ENCODE peak calls at places on chromosome 18, in ten cellular contexts. One of them, this sample, is unnamed.

GRCh38 chr18:68623342-68623741 is 91.6 kb downstream of the TMX3 start:
- DNase-seq in AG08396: peak; percentile 62
- DNase-seq in PC-3: peak; percentile 78
- DNase-seq in stimulated activated naive CD4-positive, alpha-beta T cell: peak; percentile 1
- DNase-seq in kidney: no peak
- DNase-seq in T-cell: no peak
- DNase-seq in globus pallidus: peak; percentile 73
- DNase-seq in SIG-M5: no peak
- DNase-seq in effector CD8-positive, alpha-beta T cell: no peak
- DNase-seq in NCI-H510A: peak; percentile 1
- DNase-seq in this sample: peak; percentile 50

GRCh38 chr18:40485318-40485717 is 1469.7 kb upstream of the PIK3C3 start:
- DNase-seq in AG08396: no peak
- DNase-seq in PC-3: no peak
- DNase-seq in stimulated activated naive CD4-positive, alpha-beta T cell: no peak
- DNase-seq in kidney: no peak
- DNase-seq in T-cell: no peak
- DNase-seq in globus pallidus: no peak
- DNase-seq in SIG-M5: no peak
- DNase-seq in effector CD8-positive, alpha-beta T cell: no peak
- DNase-seq in NCI-H510A: no peak
- DNase-seq in this sample: no peak

GRCh38 chr18:9506046-9506792 is 30.9 kb downstream of the RALBP1 start:
- DNase-seq in AG08396: no peak
- DNase-seq in PC-3: peak; percentile 79
- DNase-seq in stimulated activated naive CD4-positive, alpha-beta T cell: no peak
- DNase-seq in kidney: no peak
- DNase-seq in T-cell: no peak
- DNase-seq in globus pallidus: no peak
- DNase-seq in SIG-M5: no peak
- DNase-seq in effector CD8-positive, alpha-beta T cell: no peak
- DNase-seq in NCI-H510A: peak; percentile 20
- DNase-seq in this sample: no peak

GRCh38 chr18:79470547-79470946 is 74.8 kb downstream of the NFATC1 start:
- DNase-seq in AG08396: no peak
- DNase-seq in PC-3: no peak
- DNase-seq in stimulated activated naive CD4-positive, alpha-beta T cell: no peak
- DNase-seq in kidney: no peak
- DNase-seq in T-cell: no peak
- DNase-seq in globus pallidus: no peak
- DNase-seq in SIG-M5: no peak
- DNase-seq in effector CD8-positive, alpha-beta T cell: no peak
- DNase-seq in NCI-H510A: no peak
- DNase-seq in this sample: no peak

GRCh38 chr18:69102959-69103358 is 297.7 kb upstream of the DOK6 start:
- DNase-seq in AG08396: peak; percentile 9
- DNase-seq in PC-3: no peak
- DNase-seq in stimulated activated naive CD4-positive, alpha-beta T cell: no peak
- DNase-seq in kidney: no peak
- DNase-seq in T-cell: no peak
- DNase-seq in globus pallidus: no peak
- DNase-seq in SIG-M5: no peak
- DNase-seq in effector CD8-positive, alpha-beta T cell: no peak
- DNase-seq in NCI-H510A: no peak
- DNase-seq in this sample: no peak

GRCh38 chr18:3873698-3874495 is 423.9 kb downstream of the TGIF1 start:
- DNase-seq in AG08396: no peak
- DNase-seq in PC-3: no peak
- DNase-seq in stimulated activated naive CD4-positive, alpha-beta T cell: no peak
- DNase-seq in kidney: no peak
- DNase-seq in T-cell: no peak
- DNase-seq in globus pallidus: no peak
- DNase-seq in SIG-M5: no peak
- DNase-seq in effector CD8-positive, alpha-beta T cell: no peak
- DNase-seq in NCI-H510A: no peak
- DNase-seq in this sample: no peak

GRCh38 chr18:46335551-46336059 is 231.4 kb downstream of the HAUS1 start:
- DNase-seq in AG08396: no peak
- DNase-seq in PC-3: no peak
- DNase-seq in stimulated activated naive CD4-positive, alpha-beta T cell: no peak
- DNase-seq in kidney: no peak
- DNase-seq in T-cell: no peak
- DNase-seq in globus pallidus: no peak
- DNase-seq in SIG-M5: no peak
- DNase-seq in effector CD8-positive, alpha-beta T cell: no peak
- DNase-seq in NCI-H510A: no peak
- DNase-seq in this sample: no peak

GRCh38 chr18:22311301-22311700 is 106.4 kb downstream of the CTAGE1 start:
- DNase-seq in AG08396: no peak
- DNase-seq in PC-3: peak; percentile 53
- DNase-seq in stimulated activated naive CD4-positive, alpha-beta T cell: no peak
- DNase-seq in kidney: no peak
- DNase-seq in T-cell: no peak
- DNase-seq in globus pallidus: no peak
- DNase-seq in SIG-M5: no peak
- DNase-seq in effector CD8-positive, alpha-beta T cell: no peak
- DNase-seq in NCI-H510A: no peak
- DNase-seq in this sample: no peak

GRCh38 chr18:6874316-6874715 is 144.8 kb downstream of the ARHGAP28 start:
- DNase-seq in AG08396: no peak
- DNase-seq in PC-3: peak; percentile 44
- DNase-seq in stimulated activated naive CD4-positive, alpha-beta T cell: no peak
- DNase-seq in kidney: no peak
- DNase-seq in T-cell: no peak
- DNase-seq in globus pallidus: no peak
- DNase-seq in SIG-M5: no peak
- DNase-seq in effector CD8-positive, alpha-beta T cell: no peak
- DNase-seq in NCI-H510A: no peak
- DNase-seq in this sample: no peak

GRCh38 chr18:29351171-29351570 is 1174.2 kb upstream of the CDH2 start:
- DNase-seq in AG08396: no peak
- DNase-seq in PC-3: no peak
- DNase-seq in stimulated activated naive CD4-positive, alpha-beta T cell: no peak
- DNase-seq in kidney: no peak
- DNase-seq in T-cell: no peak
- DNase-seq in globus pallidus: no peak
- DNase-seq in SIG-M5: no peak
- DNase-seq in effector CD8-positive, alpha-beta T cell: no peak
- DNase-seq in NCI-H510A: no peak
- DNase-seq in this sample: no peak

GRCh38 chr18:76457475-76457874 is 37.6 kb downstream of the ZNF516 start:
- DNase-seq in AG08396: no peak
- DNase-seq in PC-3: no peak
- DNase-seq in stimulated activated naive CD4-positive, alpha-beta T cell: no peak
- DNase-seq in kidney: no peak
- DNase-seq in T-cell: no peak
- DNase-seq in globus pallidus: no peak
- DNase-seq in SIG-M5: no peak
- DNase-seq in effector CD8-positive, alpha-beta T cell: no peak
- DNase-seq in NCI-H510A: no peak
- DNase-seq in this sample: no peak

GRCh38 chr18:46628206-46628605 is 28.8 kb downstream of the LOXHD1 start:
- DNase-seq in AG08396: no peak
- DNase-seq in PC-3: no peak
- DNase-seq in stimulated activated naive CD4-positive, alpha-beta T cell: no peak
- DNase-seq in kidney: no peak
- DNase-seq in T-cell: no peak
- DNase-seq in globus pallidus: no peak
- DNase-seq in SIG-M5: no peak
- DNase-seq in effector CD8-positive, alpha-beta T cell: no peak
- DNase-seq in NCI-H510A: no peak
- DNase-seq in this sample: no peak

GRCh38 chr18:58341913-58342312 is 287.0 kb downstream of the ALPK2 start:
- DNase-seq in AG08396: no peak
- DNase-seq in PC-3: no peak
- DNase-seq in stimulated activated naive CD4-positive, alpha-beta T cell: no peak
- DNase-seq in kidney: no peak
- DNase-seq in T-cell: no peak
- DNase-seq in globus pallidus: no peak
- DNase-seq in SIG-M5: no peak
- DNase-seq in effector CD8-positive, alpha-beta T cell: no peak
- DNase-seq in NCI-H510A: no peak
- DNase-seq in this sample: no peak

GRCh38 chr18:55272510-55273243 is 313.4 kb upstream of the CCDC68 start:
- DNase-seq in AG08396: peak; percentile 28
- DNase-seq in PC-3: no peak
- DNase-seq in stimulated activated naive CD4-positive, alpha-beta T cell: no peak
- DNase-seq in kidney: no peak
- DNase-seq in T-cell: no peak
- DNase-seq in globus pallidus: peak; percentile 40
- DNase-seq in SIG-M5: no peak
- DNase-seq in effector CD8-positive, alpha-beta T cell: no peak
- DNase-seq in NCI-H510A: no peak
- DNase-seq in this sample: no peak

GRCh38 chr18:72999971-73000607 is 132.3 kb upstream of the NETO1 start:
- DNase-seq in AG08396: no peak
- DNase-seq in PC-3: peak; percentile 89
- DNase-seq in stimulated activated naive CD4-positive, alpha-beta T cell: no peak
- DNase-seq in kidney: no peak
- DNase-seq in T-cell: no peak
- DNase-seq in globus pallidus: no peak
- DNase-seq in SIG-M5: no peak
- DNase-seq in effector CD8-positive, alpha-beta T cell: no peak
- DNase-seq in NCI-H510A: no peak
- DNase-seq in this sample: no peak

GRCh38 chr18:48806551-48807261 is 144.1 kb downstream of the SMAD7 start:
- DNase-seq in AG08396: no peak
- DNase-seq in PC-3: no peak
- DNase-seq in stimulated activated naive CD4-positive, alpha-beta T cell: no peak
- DNase-seq in kidney: no peak
- DNase-seq in T-cell: peak; percentile 35
- DNase-seq in globus pallidus: no peak
- DNase-seq in SIG-M5: no peak
- DNase-seq in effector CD8-positive, alpha-beta T cell: no peak
- DNase-seq in NCI-H510A: no peak
- DNase-seq in this sample: no peak

GRCh38 chr18:10726198-10727068 is 200.6 kb downstream of the NAPG start:
- DNase-seq in AG08396: no peak
- DNase-seq in PC-3: no peak
- DNase-seq in stimulated activated naive CD4-positive, alpha-beta T cell: no peak
- DNase-seq in kidney: peak; percentile 76
- DNase-seq in T-cell: no peak
- DNase-seq in globus pallidus: no peak
- DNase-seq in SIG-M5: no peak
- DNase-seq in effector CD8-positive, alpha-beta T cell: no peak
- DNase-seq in NCI-H510A: no peak
- DNase-seq in this sample: no peak

GRCh38 chr18:10971717-10972116 is 177.7 kb downstream of the PIEZO2 start:
- DNase-seq in AG08396: no peak
- DNase-seq in PC-3: no peak
- DNase-seq in stimulated activated naive CD4-positive, alpha-beta T cell: no peak
- DNase-seq in kidney: no peak
- DNase-seq in T-cell: no peak
- DNase-seq in globus pallidus: no peak
- DNase-seq in SIG-M5: no peak
- DNase-seq in effector CD8-positive, alpha-beta T cell: no peak
- DNase-seq in NCI-H510A: no peak
- DNase-seq in this sample: no peak

GRCh38 chr18:79496978-79497637 is 101.4 kb downstream of the NFATC1 start:
- DNase-seq in AG08396: no peak
- DNase-seq in PC-3: no peak
- DNase-seq in stimulated activated naive CD4-positive, alpha-beta T cell: no peak
- DNase-seq in kidney: peak; percentile 87
- DNase-seq in T-cell: no peak
- DNase-seq in globus pallidus: peak; percentile 56
- DNase-seq in SIG-M5: no peak
- DNase-seq in effector CD8-positive, alpha-beta T cell: no peak
- DNase-seq in NCI-H510A: no peak
- DNase-seq in this sample: no peak

GRCh38 chr18:59231157-59231556 is 11.2 kb downstream of the GRP start:
- DNase-seq in AG08396: no peak
- DNase-seq in PC-3: no peak
- DNase-seq in stimulated activated naive CD4-positive, alpha-beta T cell: no peak
- DNase-seq in kidney: no peak
- DNase-seq in T-cell: no peak
- DNase-seq in globus pallidus: no peak
- DNase-seq in SIG-M5: no peak
- DNase-seq in effector CD8-positive, alpha-beta T cell: no peak
- DNase-seq in NCI-H510A: no peak
- DNase-seq in this sample: no peak

GRCh38 chr18:62914868-62915267 is 199.5 kb downstream of the PHLPP1 start:
- DNase-seq in AG08396: no peak
- DNase-seq in PC-3: no peak
- DNase-seq in stimulated activated naive CD4-positive, alpha-beta T cell: no peak
- DNase-seq in kidney: no peak
- DNase-seq in T-cell: no peak
- DNase-seq in globus pallidus: no peak
- DNase-seq in SIG-M5: no peak
- DNase-seq in effector CD8-positive, alpha-beta T cell: no peak
- DNase-seq in NCI-H510A: no peak
- DNase-seq in this sample: no peak

GRCh38 chr18:13558132-13558531 is 168.2 kb downstream of the FAM210A start:
- DNase-seq in AG08396: peak; percentile 41
- DNase-seq in PC-3: peak; percentile 59
- DNase-seq in stimulated activated naive CD4-positive, alpha-beta T cell: no peak
- DNase-seq in kidney: no peak
- DNase-seq in T-cell: no peak
- DNase-seq in globus pallidus: peak; percentile 85
- DNase-seq in SIG-M5: no peak
- DNase-seq in effector CD8-positive, alpha-beta T cell: peak; percentile 9
- DNase-seq in NCI-H510A: no peak
- DNase-seq in this sample: no peak

GRCh38 chr18:47928466-47928865 is 2.0 kb downstream of the SMAD2 start:
- DNase-seq in AG08396: no peak
- DNase-seq in PC-3: peak; percentile 7
- DNase-seq in stimulated activated naive CD4-positive, alpha-beta T cell: no peak
- DNase-seq in kidney: no peak
- DNase-seq in T-cell: peak; percentile 6
- DNase-seq in globus pallidus: no peak
- DNase-seq in SIG-M5: no peak
- DNase-seq in effector CD8-positive, alpha-beta T cell: no peak
- DNase-seq in NCI-H510A: no peak
- DNase-seq in this sample: no peak

GRCh38 chr18:36535202-36535935 is 237.9 kb downstream of the FHOD3 start:
- DNase-seq in AG08396: no peak
- DNase-seq in PC-3: no peak
- DNase-seq in stimulated activated naive CD4-positive, alpha-beta T cell: no peak
- DNase-seq in kidney: no peak
- DNase-seq in T-cell: no peak
- DNase-seq in globus pallidus: no peak
- DNase-seq in SIG-M5: no peak
- DNase-seq in effector CD8-positive, alpha-beta T cell: no peak
- DNase-seq in NCI-H510A: no peak
- DNase-seq in this sample: no peak

GRCh38 chr18:67199993-67200617 is 316.4 kb downstream of the DSEL start:
- DNase-seq in AG08396: peak; percentile 23
- DNase-seq in PC-3: peak; percentile 80
- DNase-seq in stimulated activated naive CD4-positive, alpha-beta T cell: no peak
- DNase-seq in kidney: no peak
- DNase-seq in T-cell: no peak
- DNase-seq in globus pallidus: peak; percentile 77
- DNase-seq in SIG-M5: no peak
- DNase-seq in effector CD8-positive, alpha-beta T cell: no peak
- DNase-seq in NCI-H510A: peak; percentile 33
- DNase-seq in this sample: peak; percentile 47

GRCh38 chr18:44589709-44590108 is 91.0 kb upstream of the SETBP1 start:
- DNase-seq in AG08396: peak; percentile 32
- DNase-seq in PC-3: peak; percentile 75
- DNase-seq in stimulated activated naive CD4-positive, alpha-beta T cell: no peak
- DNase-seq in kidney: no peak
- DNase-seq in T-cell: no peak
- DNase-seq in globus pallidus: no peak
- DNase-seq in SIG-M5: no peak
- DNase-seq in effector CD8-positive, alpha-beta T cell: no peak
- DNase-seq in NCI-H510A: no peak
- DNase-seq in this sample: no peak

GRCh38 chr18:10514082-10514481 is 11.7 kb upstream of the NAPG start:
- DNase-seq in AG08396: no peak
- DNase-seq in PC-3: no peak
- DNase-seq in stimulated activated naive CD4-positive, alpha-beta T cell: no peak
- DNase-seq in kidney: no peak
- DNase-seq in T-cell: no peak
- DNase-seq in globus pallidus: peak; percentile 42
- DNase-seq in SIG-M5: no peak
- DNase-seq in effector CD8-positive, alpha-beta T cell: no peak
- DNase-seq in NCI-H510A: no peak
- DNase-seq in this sample: no peak

GRCh38 chr18:3156325-3156640 is 63.5 kb downstream of the MYOM1 start:
- DNase-seq in AG08396: no peak
- DNase-seq in PC-3: no peak
- DNase-seq in stimulated activated naive CD4-positive, alpha-beta T cell: no peak
- DNase-seq in kidney: no peak
- DNase-seq in T-cell: no peak
- DNase-seq in globus pallidus: no peak
- DNase-seq in SIG-M5: no peak
- DNase-seq in effector CD8-positive, alpha-beta T cell: no peak
- DNase-seq in NCI-H510A: no peak
- DNase-seq in this sample: no peak